ENCODE peak calls at places on chromosomes 13 and 19, in seven cellular contexts. One of them, this sample, is unnamed.

GRCh38 chr19:42199440-42200115 is 17.9 kb downstream of the DEDD2 start:
- DNase-seq in IMR-90: no peak
- DNase-seq in adrenal gland: no peak
- DNase-seq in esophagus muscularis mucosa: no peak
- DNase-seq in ascending aorta: no peak
- DNase-seq in cardiac muscle cell: no peak
- DNase-seq in PC-3: no peak
- DNase-seq in this sample: no peak

GRCh38 chr19:48830965-48831364 is 5.3 kb downstream of the HSD17B14 start:
- DNase-seq in cardiac muscle cell: no peak
- DNase-seq in esophagus muscularis mucosa: no peak
- DNase-seq in PC-3: no peak
- DNase-seq in IMR-90: no peak
- DNase-seq in ascending aorta: no peak
- DNase-seq in adrenal gland: no peak
- DNase-seq in this sample: no peak

GRCh38 chr13:76425930-76426329 is 460.3 kb downstream of the KCTD12 start:
- DNase-seq in cardiac muscle cell: peak; percentile 80
- DNase-seq in adrenal gland: no peak
- DNase-seq in ascending aorta: no peak
- DNase-seq in esophagus muscularis mucosa: no peak
- DNase-seq in PC-3: peak; percentile 11
- DNase-seq in IMR-90: peak; percentile 93
- DNase-seq in this sample: no peak

GRCh38 chr13:70856025-70856424 is 747.8 kb upstream of the KLHL1 start:
- DNase-seq in IMR-90: no peak
- DNase-seq in cardiac muscle cell: no peak
- DNase-seq in esophagus muscularis mucosa: no peak
- DNase-seq in PC-3: no peak
- DNase-seq in ascending aorta: no peak
- DNase-seq in adrenal gland: no peak
- DNase-seq in this sample: no peak

GRCh38 chr13:113421673-113422270 is 31.5 kb downstream of the ADPRHL1 start:
- DNase-seq in PC-3: no peak
- DNase-seq in cardiac muscle cell: peak; percentile 65
- DNase-seq in esophagus muscularis mucosa: no peak
- DNase-seq in ascending aorta: no peak
- DNase-seq in IMR-90: peak; percentile 24
- DNase-seq in adrenal gland: no peak
- DNase-seq in this sample: peak; percentile 34

GRCh38 chr13:29106651-29107050 is 286.5 kb downstream of the MTUS2 start:
- DNase-seq in ascending aorta: no peak
- DNase-seq in adrenal gland: no peak
- DNase-seq in PC-3: no peak
- DNase-seq in IMR-90: no peak
- DNase-seq in cardiac muscle cell: no peak
- DNase-seq in esophagus muscularis mucosa: no peak
- DNase-seq in this sample: no peak

GRCh38 chr13:40553356-40553755 is 113.1 kb downstream of the FOXO1 start:
- DNase-seq in IMR-90: no peak
- DNase-seq in PC-3: no peak
- DNase-seq in cardiac muscle cell: no peak
- DNase-seq in esophagus muscularis mucosa: no peak
- DNase-seq in ascending aorta: no peak
- DNase-seq in adrenal gland: no peak
- DNase-seq in this sample: no peak

GRCh38 chr13:47306991-47307390 is 410.1 kb upstream of the HTR2A start:
- DNase-seq in PC-3: no peak
- DNase-seq in cardiac muscle cell: no peak
- DNase-seq in ascending aorta: no peak
- DNase-seq in IMR-90: peak; percentile 26
- DNase-seq in esophagus muscularis mucosa: no peak
- DNase-seq in adrenal gland: no peak
- DNase-seq in this sample: no peak

GRCh38 chr13:113637262-113638160 is 20.5 kb downstream of the ATP4B start:
- DNase-seq in esophagus muscularis mucosa: no peak
- DNase-seq in adrenal gland: no peak
- DNase-seq in cardiac muscle cell: no peak
- DNase-seq in ascending aorta: no peak
- DNase-seq in IMR-90: no peak
- DNase-seq in PC-3: no peak
- DNase-seq in this sample: no peak

GRCh38 chr19:10508707-10509106 is 5.6 kb upstream of the KEAP1 start:
- DNase-seq in ascending aorta: no peak
- DNase-seq in adrenal gland: no peak
- DNase-seq in IMR-90: peak; percentile 28
- DNase-seq in PC-3: peak; percentile 68
- DNase-seq in cardiac muscle cell: no peak
- DNase-seq in esophagus muscularis mucosa: no peak
- DNase-seq in this sample: no peak

GRCh38 chr19:55695511-55696290 is 20.7 kb downstream of the EPN1 start:
- DNase-seq in PC-3: no peak
- DNase-seq in adrenal gland: no peak
- DNase-seq in ascending aorta: no peak
- DNase-seq in IMR-90: no peak
- DNase-seq in esophagus muscularis mucosa: no peak
- DNase-seq in cardiac muscle cell: no peak
- DNase-seq in this sample: no peak

GRCh38 chr19:17777840-17778620 is 16.9 kb upstream of the B3GNT3 start:
- DNase-seq in cardiac muscle cell: peak; percentile 64
- DNase-seq in esophagus muscularis mucosa: no peak
- DNase-seq in ascending aorta: no peak
- DNase-seq in PC-3: peak; percentile 94
- DNase-seq in IMR-90: peak; percentile 10
- DNase-seq in adrenal gland: peak; percentile 55
- DNase-seq in this sample: peak; percentile 67
- H3K4me3 ChIP-seq in cardiac muscle cell: peak overlapping the region; percentile 10
- H3K4me3 ChIP-seq in esophagus muscularis mucosa: no peak overlapping the region
- H3K4me3 ChIP-seq in ascending aorta: no peak overlapping the region
- H3K4me3 ChIP-seq in PC-3: peak overlapping the region; percentile 62
- H3K4me3 ChIP-seq in IMR-90: no peak overlapping the region
- H3K4me3 ChIP-seq in adrenal gland: no peak overlapping the region
- H3K4me3 ChIP-seq in this sample: no peak overlapping the region

DNA sequence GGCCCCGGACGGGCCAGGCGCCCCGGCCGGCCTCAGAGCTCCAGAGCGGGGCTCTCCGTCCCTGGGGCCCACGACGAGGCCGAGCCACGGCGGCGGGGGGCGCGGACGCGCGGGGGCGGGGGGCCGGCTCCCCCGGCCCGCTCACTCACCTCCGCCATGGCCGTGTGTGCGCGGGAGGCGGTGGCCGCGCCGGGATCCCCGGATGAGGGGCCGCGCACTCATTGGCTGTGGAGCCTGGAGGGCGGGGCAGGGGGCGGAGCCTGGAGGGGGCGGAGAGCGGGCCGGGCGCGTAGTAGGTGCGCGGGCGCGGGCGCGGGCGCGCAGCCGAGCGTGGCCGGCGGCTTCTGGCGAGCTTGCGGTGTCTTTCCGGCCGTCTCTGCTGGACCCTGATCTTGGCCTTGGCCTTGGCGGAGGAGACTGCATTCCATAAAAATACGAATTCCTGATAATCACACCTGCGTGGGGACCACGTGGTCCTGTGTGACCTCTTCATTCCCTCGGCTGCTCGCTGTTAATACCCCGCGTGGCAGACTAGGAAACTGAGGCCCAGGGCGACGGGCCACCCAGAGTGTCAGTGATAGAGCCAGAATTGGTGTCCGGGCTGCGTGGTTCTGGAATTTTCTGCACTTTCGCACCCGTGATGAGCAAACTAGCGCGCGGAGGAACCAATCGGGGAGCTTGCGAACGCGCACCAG is at the start of gene MIER2:
- DNase-seq in ascending aorta: peak; percentile 26
- DNase-seq in IMR-90: peak; percentile 68
- DNase-seq in cardiac muscle cell: peak; percentile 82
- DNase-seq in esophagus muscularis mucosa: peak; percentile 97
- DNase-seq in adrenal gland: peak; percentile 83
- DNase-seq in PC-3: peak; percentile 71
- DNase-seq in this sample: peak; percentile 84
- H3K4me1 ChIP-seq in ascending aorta: peaks cover 22% of the 10 kb centered on the region
- H3K4me1 ChIP-seq in IMR-90: peaks cover 18% of the 10 kb centered on the region
- H3K4me1 ChIP-seq in cardiac muscle cell: peaks cover 7% of the 10 kb centered on the region
- H3K4me1 ChIP-seq in esophagus muscularis mucosa: peaks cover 46% of the 10 kb centered on the region
- H3K4me1 ChIP-seq in adrenal gland: peaks cover 27% of the 10 kb centered on the region
- H3K4me1 ChIP-seq in PC-3: peaks cover 25% of the 10 kb centered on the region
- H3K4me1 ChIP-seq in this sample: peaks cover 34% of the 10 kb centered on the region

GRCh38 chr13:20230913-20231838 is 943 bp downstream of the GJB6 start:
- DNase-seq in cardiac muscle cell: no peak
- DNase-seq in PC-3: no peak
- DNase-seq in adrenal gland: no peak
- DNase-seq in esophagus muscularis mucosa: peak; percentile 81
- DNase-seq in ascending aorta: no peak
- DNase-seq in IMR-90: no peak
- DNase-seq in this sample: no peak

GRCh38 chr13:20231839-20232555 is at the start of gene GJB6:
- DNase-seq in cardiac muscle cell: no peak
- DNase-seq in adrenal gland: no peak
- DNase-seq in PC-3: no peak
- DNase-seq in esophagus muscularis mucosa: no peak
- DNase-seq in ascending aorta: no peak
- DNase-seq in IMR-90: no peak
- DNase-seq in this sample: no peak

GRCh38 chr13:20222553-20222952 is 9.6 kb downstream of the GJB6 start:
- DNase-seq in cardiac muscle cell: no peak
- DNase-seq in esophagus muscularis mucosa: no peak
- DNase-seq in adrenal gland: no peak
- DNase-seq in IMR-90: no peak
- DNase-seq in ascending aorta: no peak
- DNase-seq in PC-3: no peak
- DNase-seq in this sample: no peak

GRCh38 chr13:20227730-20228129 is 4.4 kb downstream of the GJB6 start:
- DNase-seq in IMR-90: no peak
- DNase-seq in cardiac muscle cell: no peak
- DNase-seq in adrenal gland: no peak
- DNase-seq in PC-3: no peak
- DNase-seq in esophagus muscularis mucosa: peak; percentile 86
- DNase-seq in ascending aorta: no peak
- DNase-seq in this sample: no peak

GRCh38 chr13:20227288-20227687 is 4.8 kb downstream of the GJB6 start:
- DNase-seq in PC-3: no peak
- DNase-seq in cardiac muscle cell: no peak
- DNase-seq in adrenal gland: no peak
- DNase-seq in esophagus muscularis mucosa: peak; percentile 64
- DNase-seq in IMR-90: no peak
- DNase-seq in ascending aorta: no peak
- DNase-seq in this sample: no peak
- H3K4me3 ChIP-seq in PC-3: no peak overlapping the region
- H3K4me3 ChIP-seq in cardiac muscle cell: no peak overlapping the region
- H3K4me3 ChIP-seq in adrenal gland: no peak overlapping the region
- H3K4me3 ChIP-seq in esophagus muscularis mucosa: no peak overlapping the region
- H3K4me3 ChIP-seq in IMR-90: no peak overlapping the region
- H3K4me3 ChIP-seq in ascending aorta: no peak overlapping the region
- H3K4me3 ChIP-seq in this sample: no peak overlapping the region

GRCh38 chr19:13077233-13077632 is 25.4 kb downstream of the LYL1 start:
- DNase-seq in ascending aorta: no peak
- DNase-seq in cardiac muscle cell: no peak
- DNase-seq in IMR-90: no peak
- DNase-seq in esophagus muscularis mucosa: no peak
- DNase-seq in PC-3: no peak
- DNase-seq in adrenal gland: no peak
- DNase-seq in this sample: no peak
- H3K4me1 ChIP-seq in ascending aorta: peaks cover 61% of the 10 kb centered on the region
- H3K4me1 ChIP-seq in cardiac muscle cell: peaks cover 5% of the 10 kb centered on the region
- H3K4me1 ChIP-seq in IMR-90: peaks cover 34% of the 10 kb centered on the region
- H3K4me1 ChIP-seq in esophagus muscularis mucosa: peaks cover 84% of the 10 kb centered on the region
- H3K4me1 ChIP-seq in PC-3: peaks cover 6% of the 10 kb centered on the region
- H3K4me1 ChIP-seq in adrenal gland: no peaks in the 10 kb centered on the region
- H3K4me1 ChIP-seq in this sample: peaks cover 18% of the 10 kb centered on the region

GRCh38 chr13:51158923-51159322 is 47.8 kb upstream of the C13orf42 start:
- DNase-seq in adrenal gland: no peak
- DNase-seq in cardiac muscle cell: peak; percentile 38
- DNase-seq in ascending aorta: no peak
- DNase-seq in esophagus muscularis mucosa: peak; percentile 82
- DNase-seq in IMR-90: no peak
- DNase-seq in PC-3: no peak
- DNase-seq in this sample: no peak

GRCh38 chr13:51153527-51153926 is 42.5 kb upstream of the C13orf42 start:
- DNase-seq in ascending aorta: no peak
- DNase-seq in cardiac muscle cell: peak; percentile 43
- DNase-seq in esophagus muscularis mucosa: no peak
- DNase-seq in adrenal gland: no peak
- DNase-seq in PC-3: no peak
- DNase-seq in IMR-90: no peak
- DNase-seq in this sample: no peak

GRCh38 chr13:51158365-51158764 is 47.3 kb upstream of the C13orf42 start:
- DNase-seq in PC-3: no peak
- DNase-seq in IMR-90: no peak
- DNase-seq in esophagus muscularis mucosa: peak; percentile 64
- DNase-seq in cardiac muscle cell: no peak
- DNase-seq in ascending aorta: no peak
- DNase-seq in adrenal gland: no peak
- DNase-seq in this sample: no peak

GRCh38 chr13:51154029-51154555 is 43.0 kb upstream of the C13orf42 start:
- DNase-seq in PC-3: no peak
- DNase-seq in IMR-90: peak; percentile 30
- DNase-seq in adrenal gland: peak; percentile 53
- DNase-seq in esophagus muscularis mucosa: peak; percentile 53
- DNase-seq in ascending aorta: no peak
- DNase-seq in cardiac muscle cell: peak; percentile 80
- DNase-seq in this sample: no peak

DNA sequence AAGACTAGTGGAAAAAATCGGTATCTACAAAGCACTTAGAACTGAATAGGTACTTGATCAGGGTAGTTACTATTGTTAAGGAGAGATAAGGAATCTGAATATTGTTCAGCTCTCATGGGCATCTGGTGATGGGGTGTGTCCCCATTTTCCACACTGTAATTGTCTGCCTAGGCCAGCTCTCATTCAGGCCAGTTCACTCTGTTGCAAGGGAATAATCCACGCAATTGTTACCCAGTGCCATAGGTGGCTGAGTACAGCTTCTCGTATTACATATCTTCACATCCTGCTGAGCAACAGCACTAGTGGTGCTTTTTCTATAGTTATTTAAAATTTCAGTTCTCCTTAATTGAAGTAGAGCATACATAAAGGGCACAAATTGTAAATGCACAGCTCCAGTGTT is 45.6 kb upstream of the C13orf42 start:
- DNase-seq in IMR-90: no peak
- DNase-seq in esophagus muscularis mucosa: no peak
- DNase-seq in ascending aorta: no peak
- DNase-seq in adrenal gland: no peak
- DNase-seq in PC-3: no peak
- DNase-seq in cardiac muscle cell: no peak
- DNase-seq in this sample: no peak
- H3K4me3 ChIP-seq in IMR-90: no peak overlapping the region
- H3K4me3 ChIP-seq in esophagus muscularis mucosa: no peak overlapping the region
- H3K4me3 ChIP-seq in ascending aorta: no peak overlapping the region
- H3K4me3 ChIP-seq in adrenal gland: no peak overlapping the region
- H3K4me3 ChIP-seq in PC-3: no peak overlapping the region
- H3K4me3 ChIP-seq in cardiac muscle cell: no peak overlapping the region
- H3K4me3 ChIP-seq in this sample: no peak overlapping the region

GRCh38 chr19:3068071-3068470 is 5.8 kb upstream of the TLE5 start:
- DNase-seq in ascending aorta: no peak
- DNase-seq in IMR-90: no peak
- DNase-seq in cardiac muscle cell: no peak
- DNase-seq in PC-3: no peak
- DNase-seq in adrenal gland: peak; percentile 82
- DNase-seq in esophagus muscularis mucosa: no peak
- DNase-seq in this sample: no peak
- H3K4me1 ChIP-seq in ascending aorta: no peaks in the 10 kb centered on the region
- H3K4me1 ChIP-seq in IMR-90: peaks cover 2% of the 10 kb centered on the region
- H3K4me1 ChIP-seq in cardiac muscle cell: no peaks in the 10 kb centered on the region
- H3K4me1 ChIP-seq in PC-3: no peaks in the 10 kb centered on the region
- H3K4me1 ChIP-seq in adrenal gland: peaks cover 15% of the 10 kb centered on the region
- H3K4me1 ChIP-seq in esophagus muscularis mucosa: peaks cover 7% of the 10 kb centered on the region
- H3K4me1 ChIP-seq in this sample: peaks cover 58% of the 10 kb centered on the region